ENCODE peak calls at places on chromosomes 2 and 18, in nine cellular contexts. X, M, U, T, L, J, I, Z and V are unnamed samples.
A peak's percentile ranks its signal among the peaks of the same experiment; 100 is the strongest.

GRCh38 chr2:240353944-240354343 is 81.5 kb upstream of the GPC1 start:
- DNase-seq in U (no peak), T (no peak), L (no peak), X (no peak), Z (no peak), M (no peak), I (no peak), J (no peak), V (no peak)

GRCh38 chr2:10347559-10347941 is 44.8 kb downstream of the HPCAL1 start:
- DNase-seq in M (no peak), I (no peak), J (no peak), L (no peak), U (no peak), Z (peak; percentile 29), T (no peak), X (no peak), V (no peak)

GRCh38 chr2:236546561-236546961 is 23.1 kb upstream of the ACKR3 start:
- DNase-seq in T (no peak), I (no peak), X (no peak), Z (no peak), U (peak; percentile 36), M (no peak), J (no peak), L (no peak), V (peak; percentile 85)

GRCh38 chr2:112623913-112624777 is 21.6 kb upstream of the SLC20A1 start:
- DNase-seq in J (no peak), T (no peak), M (no peak), I (peak; percentile 57), L (no peak), U (peak; percentile 80), Z (peak; percentile 75), X (no peak), V (no peak)

GRCh38 chr18:70419526-70419925 is 130.7 kb downstream of the SOCS6 start:
- DNase-seq in M (no peak), J (no peak), U (no peak), L (no peak), X (no peak), I (no peak), Z (no peak), T (no peak), V (no peak)

GRCh38 chr18:56298935-56299334 is 339.5 kb downstream of the TXNL1 start:
- DNase-seq in L (no peak), J (no peak), M (no peak), Z (no peak), U (no peak), X (no peak), I (no peak), T (no peak), V (no peak)

GRCh38 chr2:177606636-177607035 is 214.1 kb downstream of the AGPS start:
- DNase-seq in I (no peak), J (no peak), U (no peak), Z (no peak), M (no peak), L (no peak), T (no peak), X (no peak), V (no peak)

GRCh38 chr2:222982909-222983265 is 69.1 kb upstream of the KCNE4 start:
- DNase-seq in Z (no peak), T (no peak), J (no peak), X (no peak), U (no peak), L (no peak), I (no peak), M (no peak), V (no peak)

GRCh38 chr2:11481789-11482472 is 16.0 kb upstream of the E2F6 start:
- DNase-seq in T (peak; percentile 29), X (no peak), Z (peak; percentile 60), U (no peak), M (no peak), I (no peak), L (no peak), J (no peak), V (no peak)

GRCh38 chr2:200905618-200906296 is 16.6 kb downstream of the NIF3L1 start:
- DNase-seq in L (no peak), M (peak; percentile 52), J (peak; percentile 65), T (peak; percentile 72), I (peak; percentile 1), X (peak; percentile 58), Z (peak; percentile 85), U (peak; percentile 18), V (peak; percentile 87)

GRCh38 chr2:105383456-105383855 is 15.4 kb downstream of the FHL2 start:
- DNase-seq in J (no peak), I (no peak), M (no peak), U (no peak), L (no peak), T (no peak), X (no peak), Z (no peak), V (no peak)

GRCh38 chr2:232696609-232697058 is 497 bp upstream of the GIGYF2 start:
- DNase-seq in U (no peak), L (no peak), J (no peak), I (no peak), T (no peak), Z (no peak), M (no peak), X (no peak), V (no peak)

GRCh38 chr2:27264753-27265535 is 2.1 kb upstream of the SLC30A3 start:
- DNase-seq in T (peak; percentile 86), U (peak; percentile 41), X (peak; percentile 90), L (peak; percentile 53), I (peak; percentile 39), M (peak; percentile 84), Z (peak; percentile 84), J (peak; percentile 89), V (peak; percentile 86)

GRCh38 chr18:457533-457932 is 43.0 kb downstream of the COLEC12 start:
- DNase-seq in I (no peak), T (no peak), J (no peak), Z (no peak), U (no peak), X (no peak), L (no peak), M (no peak), V (no peak)

GRCh38 chr2:115910270-115910669 is 1467.8 kb downstream of the DPP10 start:
- DNase-seq in Z (no peak), J (peak; percentile 30), U (no peak), T (no peak), X (peak; percentile 25), L (no peak), I (no peak), M (no peak), V (no peak)

GRCh38 chr18:72871091-72871490 is 3.3 kb upstream of the NETO1 start:
- DNase-seq in L (no peak), U (no peak), M (no peak), T (no peak), J (no peak), Z (no peak), I (no peak), X (no peak), V (no peak)

GRCh38 chr18:79540914-79541301 is 138.7 kb upstream of the CTDP1 start:
- DNase-seq in M (no peak), I (no peak), X (no peak), J (peak; percentile 17), T (no peak), U (no peak), Z (peak; percentile 51), L (no peak), V (peak; percentile 62)

GRCh38 chr2:135909976-135910375 is 33.7 kb upstream of the MCM6 start:
- DNase-seq in L (no peak), I (no peak), M (no peak), U (no peak), T (no peak), Z (no peak), X (no peak), J (no peak), V (no peak)

GRCh38 chr2:85248741-85249524 is 78.9 kb downstream of the TGOLN2 start:
- DNase-seq in Z (no peak), J (no peak), I (no peak), M (no peak), T (no peak), X (peak; percentile 15), U (no peak), L (no peak), V (peak; percentile 41)

GRCh38 chr2:173059941-173060575 is 15.6 kb upstream of the MAP3K20 start:
- DNase-seq in T (no peak), X (no peak), M (no peak), Z (no peak), J (no peak), L (no peak), I (no peak), U (no peak), V (no peak)

GRCh38 chr18:58580078-58580477 is 48.8 kb downstream of the ALPK2 start:
- DNase-seq in U (no peak), I (no peak), Z (no peak), T (no peak), M (no peak), L (no peak), J (no peak), X (no peak), V (no peak)

GRCh38 chr18:6877288-6877687 is 147.8 kb downstream of the ARHGAP28 start:
- DNase-seq in I (no peak), M (no peak), U (no peak), L (no peak), Z (no peak), X (no peak), T (no peak), J (no peak), V (no peak)

GRCh38 chr2:65232636-65233035 is 5.0 kb downstream of the ACTR2 start:
- DNase-seq in Z (no peak), M (no peak), U (no peak), T (no peak), I (no peak), L (no peak), X (no peak), J (no peak), V (no peak)

GRCh38 chr2:66813976-66814375 is 379.1 kb downstream of the MEIS1 start:
- DNase-seq in J (no peak), L (no peak), X (no peak), M (no peak), Z (no peak), U (no peak), T (no peak), I (no peak), V (no peak)

GRCh38 chr2:71926098-71926466 is 221.6 kb downstream of the CYP26B1 start:
- DNase-seq in L (no peak), Z (peak; percentile 75), T (no peak), J (no peak), X (no peak), I (no peak), M (no peak), U (no peak), V (no peak)

GRCh38 chr2:238591732-238592131 is 165.0 kb downstream of the ASB1 start:
- DNase-seq in U (no peak), J (no peak), L (no peak), M (no peak), X (no peak), I (no peak), T (no peak), Z (no peak), V (no peak)

GRCh38 chr2:42585779-42586178 is 17.3 kb downstream of the MTA3 start:
- DNase-seq in U (no peak), J (no peak), M (no peak), Z (no peak), L (no peak), I (no peak), X (no peak), T (no peak), V (no peak)

GRCh38 chr2:62423883-62424458 is 82.0 kb downstream of the TMEM17 start:
- DNase-seq in U (no peak), T (no peak), J (no peak), L (no peak), M (no peak), X (no peak), Z (no peak), I (no peak), V (no peak)

GRCh38 chr2:152875832-152876669 is 157.6 kb downstream of the ARL6IP6 start:
- DNase-seq in U (no peak), J (no peak), T (no peak), Z (no peak), M (no peak), L (no peak), X (no peak), I (no peak), V (no peak)

GRCh38 chr2:27085670-27086089 is 892 bp upstream of the KHK start:
- DNase-seq in M (peak; percentile 38), L (no peak), U (peak; percentile 27), Z (peak; percentile 92), T (peak; percentile 61), I (no peak), J (peak; percentile 71), X (peak; percentile 70), V (peak; percentile 91)

GRCh38 chr2:44245068-44245861 is 30.0 kb upstream of the SLC3A1 start:
- DNase-seq in L (no peak), M (no peak), J (no peak), T (no peak), U (no peak), X (peak; percentile 74), I (no peak), Z (no peak), V (no peak)